ENCODE peak calls at places on chromosomes 12 and 14, in eight cellular contexts. W is adipocyte, L is fibroblast of lung, Q is kidney glomerular epithelial cell, X is aorta, J is NCI-H774, T is ELR, P is HT1080. B is an unnamed sample.

GRCh38 chr14:68643673-68644072 is 149.2 kb downstream of the ZFP36L1 start:
- DNase-seq in W (no peak), L (no peak), Q (no peak), X (no peak), J (no peak), T (no peak), P (no peak), B (no peak)

GRCh38 chr12:93468008-93468371 is 676 bp downstream of the MRPL42 start:
- DNase-seq in W (peak), L (no peak), Q (no peak), X (no peak), J (no peak), T (no peak), P (no peak), B (no peak)

GRCh38 chr14:21136024-21136423 is 19.8 kb downstream of the OR5AU1 start:
- DNase-seq in W (peak), L (peak), Q (no peak), X (no peak), J (peak), T (peak), P (no peak), B (peak)

GRCh38 chr14:24051162-24051788 is 534 bp upstream of the CARMIL3 start:
- DNase-seq in W (no peak), L (no peak), Q (no peak), X (no peak), J (no peak), T (no peak), P (no peak), B (no peak)

GRCh38 chr12:96134200-96134599 is 60.0 kb upstream of the ELK3 start:
- DNase-seq in W (no peak), L (no peak), Q (no peak), X (no peak), J (no peak), T (no peak), P (no peak), B (no peak)

GRCh38 chr12:120818416-120818815 is 85.7 kb downstream of the SPPL3 start:
- DNase-seq in W (no peak), L (no peak), Q (no peak), X (no peak), J (no peak), T (no peak), P (peak), B (no peak)

GRCh38 chr14:64946310-64947045 is 3.9 kb upstream of the GPX2 start:
- DNase-seq in W (no peak), L (no peak), Q (no peak), X (no peak), J (no peak), T (no peak), P (no peak), B (no peak)

GRCh38 chr12:29899212-29899931 is 115.6 kb upstream of the TMTC1 start:
- DNase-seq in W (no peak), L (no peak), Q (no peak), X (no peak), J (no peak), T (no peak), P (no peak), B (no peak)

GRCh38 chr12:110689002-110689600 is at the start of gene HVCN1:
- DNase-seq in W (peak), L (peak), Q (no peak), X (peak), J (no peak), T (peak), P (no peak), B (peak)

GRCh38 chr12:18479266-18479665 is 217.9 kb downstream of the PIK3C2G start:
- DNase-seq in W (no peak), L (no peak), Q (peak), X (no peak), J (no peak), T (no peak), P (no peak), B (no peak)

GRCh38 chr12:86774841-86775386 is 518.7 kb upstream of the MGAT4C start:
- DNase-seq in W (peak), L (peak), Q (no peak), X (no peak), J (no peak), T (peak), P (no peak), B (no peak)

GRCh38 chr12:132466241-132467188 is 23.4 kb upstream of the FBRSL1 start:
- DNase-seq in W (no peak), L (peak), Q (no peak), X (no peak), J (no peak), T (no peak), P (no peak), B (no peak)

GRCh38 chr12:75884465-75884985 is 147.1 kb downstream of the PHLDA1 start:
- DNase-seq in W (no peak), L (no peak), Q (no peak), X (no peak), J (no peak), T (no peak), P (no peak), B (no peak)

GRCh38 chr14:69152181-69152943 is 557 bp downstream of the DCAF5 start:
- DNase-seq in W (peak), L (peak), Q (no peak), X (peak), J (no peak), T (peak), P (no peak), B (peak)

GRCh38 chr12:58211211-58211610 is 269.8 kb downstream of the ATP23 start:
- DNase-seq in W (no peak), L (no peak), Q (no peak), X (no peak), J (no peak), T (no peak), P (no peak), B (no peak)

GRCh38 chr14:103002578-103003350 is 54.6 kb downstream of the CDC42BPB start:
- DNase-seq in W (no peak), L (no peak), Q (no peak), X (peak), J (no peak), T (peak), P (no peak), B (no peak)

GRCh38 chr12:119505001-119505400 is 88.6 kb upstream of the TMEM233 start:
- DNase-seq in W (no peak), L (no peak), Q (no peak), X (no peak), J (no peak), T (peak), P (peak), B (no peak)

GRCh38 chr12:117986705-117987469 is 18.1 kb upstream of the KSR2 start:
- DNase-seq in W (peak), L (no peak), Q (peak), X (no peak), J (no peak), T (peak), P (peak), B (no peak)

GRCh38 chr14:93317836-93318807 is 14.7 kb downstream of the BTBD7 start:
- DNase-seq in W (peak), L (peak), Q (no peak), X (no peak), J (no peak), T (peak), P (peak), B (peak)

GRCh38 chr12:40238221-40238902 is 13.6 kb downstream of the LRRK2 start:
- DNase-seq in W (peak), L (no peak), Q (no peak), X (no peak), J (no peak), T (no peak), P (no peak), B (no peak)

GRCh38 chr14:97077687-97078086 is 280.5 kb downstream of the VRK1 start:
- DNase-seq in W (no peak), L (no peak), Q (no peak), X (no peak), J (no peak), T (no peak), P (no peak), B (no peak)

GRCh38 chr12:131103614-131104463 is 150.1 kb downstream of the ADGRD1 start:
- DNase-seq in W (no peak), L (no peak), Q (no peak), X (peak), J (no peak), T (no peak), P (no peak), B (no peak)

GRCh38 chr12:2386566-2386965 is 333.8 kb downstream of the CACNA1C start:
- DNase-seq in W (no peak), L (no peak), Q (no peak), X (no peak), J (no peak), T (no peak), P (no peak), B (no peak)

GRCh38 chr12:119024226-119024810 is 43.0 kb downstream of the SRRM4 start:
- DNase-seq in W (no peak), L (no peak), Q (no peak), X (no peak), J (no peak), T (no peak), P (no peak), B (no peak)

GRCh38 chr12:76820888-76821482 is 57.1 kb downstream of the ZDHHC17 start:
- DNase-seq in W (peak), L (peak), Q (no peak), X (no peak), J (no peak), T (peak), P (peak), B (peak)

GRCh38 chr14:54614296-54614695 is 47.4 kb downstream of the SAMD4A start:
- DNase-seq in W (no peak), L (no peak), Q (no peak), X (no peak), J (no peak), T (no peak), P (no peak), B (no peak)

GRCh38 chr12:123450636-123451035 is 7.3 kb upstream of the SNRNP35 start:
- DNase-seq in W (no peak), L (no peak), Q (no peak), X (no peak), J (no peak), T (no peak), P (no peak), B (no peak)

B was measured in hepatic stellate cell.